ENCODE peak calls at places on chromosomes 13 and 19, in ten cellular contexts. One of them, this sample, is unnamed.
A peak's percentile ranks its signal among the peaks of the same experiment; 100 is the strongest.

GRCh38 chr13:45402641-45403040 is 15.5 kb downstream of the SLC25A30 start:
- DNase-seq in endodermal cell: no peak
- DNase-seq in tibial artery: no peak
- DNase-seq in body of pancreas: peak; percentile 35
- DNase-seq in thoracic aorta: no peak
- DNase-seq in tibial nerve: no peak
- DNase-seq in stomach: no peak
- DNase-seq in naive thymus-derived CD4-positive, alpha-beta T cell: no peak
- DNase-seq in fibroblast of lung: no peak
- DNase-seq in ascending aorta: peak; percentile 12
- DNase-seq in this sample: no peak

GRCh38 chr13:74003374-74003773 is 130.8 kb downstream of the KLF12 start:
- DNase-seq in body of pancreas: no peak
- DNase-seq in ascending aorta: no peak
- DNase-seq in naive thymus-derived CD4-positive, alpha-beta T cell: no peak
- DNase-seq in tibial artery: no peak
- DNase-seq in endodermal cell: no peak
- DNase-seq in fibroblast of lung: peak; percentile 8
- DNase-seq in thoracic aorta: no peak
- DNase-seq in stomach: no peak
- DNase-seq in tibial nerve: no peak
- DNase-seq in this sample: no peak

GRCh38 chr19:52297601-52298358 is 811 bp downstream of the ZNF480 start:
- DNase-seq in naive thymus-derived CD4-positive, alpha-beta T cell: no peak
- DNase-seq in tibial nerve: no peak
- DNase-seq in body of pancreas: no peak
- DNase-seq in fibroblast of lung: peak; percentile 8
- DNase-seq in endodermal cell: peak; percentile 50
- DNase-seq in tibial artery: no peak
- DNase-seq in stomach: no peak
- DNase-seq in ascending aorta: no peak
- DNase-seq in thoracic aorta: no peak
- DNase-seq in this sample: no peak

GRCh38 chr19:1411255-1412191 is 4.1 kb downstream of the DAZAP1 start:
- DNase-seq in thoracic aorta: peak; percentile 24
- DNase-seq in fibroblast of lung: peak; percentile 66
- DNase-seq in endodermal cell: no peak
- DNase-seq in naive thymus-derived CD4-positive, alpha-beta T cell: no peak
- DNase-seq in stomach: no peak
- DNase-seq in body of pancreas: peak; percentile 46
- DNase-seq in tibial artery: peak; percentile 35
- DNase-seq in ascending aorta: no peak
- DNase-seq in tibial nerve: no peak
- DNase-seq in this sample: peak; percentile 71

GRCh38 chr19:21468791-21469190 is 36.6 kb upstream of the ZNF429 start:
- DNase-seq in body of pancreas: no peak
- DNase-seq in fibroblast of lung: no peak
- DNase-seq in endodermal cell: peak; percentile 73
- DNase-seq in stomach: no peak
- DNase-seq in thoracic aorta: no peak
- DNase-seq in naive thymus-derived CD4-positive, alpha-beta T cell: no peak
- DNase-seq in ascending aorta: no peak
- DNase-seq in tibial nerve: no peak
- DNase-seq in tibial artery: no peak
- DNase-seq in this sample: no peak

GRCh38 chr19:49515767-49516166 is 3.3 kb downstream of the FCGRT start:
- DNase-seq in endodermal cell: no peak
- DNase-seq in thoracic aorta: no peak
- DNase-seq in stomach: no peak
- DNase-seq in body of pancreas: peak; percentile 72
- DNase-seq in fibroblast of lung: peak; percentile 41
- DNase-seq in tibial artery: peak; percentile 75
- DNase-seq in ascending aorta: peak; percentile 80
- DNase-seq in tibial nerve: no peak
- DNase-seq in naive thymus-derived CD4-positive, alpha-beta T cell: no peak
- DNase-seq in this sample: no peak

GRCh38 chr13:75135325-75135825 is 346.6 kb downstream of the TBC1D4 start:
- DNase-seq in ascending aorta: no peak
- DNase-seq in tibial artery: no peak
- DNase-seq in tibial nerve: no peak
- DNase-seq in endodermal cell: no peak
- DNase-seq in fibroblast of lung: peak; percentile 98
- DNase-seq in stomach: no peak
- DNase-seq in body of pancreas: no peak
- DNase-seq in naive thymus-derived CD4-positive, alpha-beta T cell: no peak
- DNase-seq in thoracic aorta: no peak
- DNase-seq in this sample: no peak

GRCh38 chr13:110471833-110472162 is 89.7 kb downstream of the RAB20 start:
- DNase-seq in tibial nerve: peak; percentile 53
- DNase-seq in tibial artery: peak; percentile 53
- DNase-seq in stomach: peak; percentile 35
- DNase-seq in body of pancreas: peak; percentile 71
- DNase-seq in ascending aorta: peak; percentile 78
- DNase-seq in fibroblast of lung: peak; percentile 31
- DNase-seq in naive thymus-derived CD4-positive, alpha-beta T cell: no peak
- DNase-seq in thoracic aorta: no peak
- DNase-seq in endodermal cell: no peak
- DNase-seq in this sample: no peak

GRCh38 chr13:26459276-26460131 is 98.0 kb upstream of the WASF3 start:
- DNase-seq in fibroblast of lung: no peak
- DNase-seq in tibial nerve: no peak
- DNase-seq in naive thymus-derived CD4-positive, alpha-beta T cell: no peak
- DNase-seq in body of pancreas: peak; percentile 35
- DNase-seq in tibial artery: no peak
- DNase-seq in thoracic aorta: no peak
- DNase-seq in ascending aorta: no peak
- DNase-seq in endodermal cell: no peak
- DNase-seq in stomach: no peak
- DNase-seq in this sample: no peak

GRCh38 chr13:80707000-80707983 is 366.4 kb upstream of the SPRY2 start:
- DNase-seq in tibial artery: no peak
- DNase-seq in naive thymus-derived CD4-positive, alpha-beta T cell: no peak
- DNase-seq in fibroblast of lung: no peak
- DNase-seq in body of pancreas: no peak
- DNase-seq in stomach: no peak
- DNase-seq in tibial nerve: no peak
- DNase-seq in endodermal cell: no peak
- DNase-seq in thoracic aorta: no peak
- DNase-seq in ascending aorta: no peak
- DNase-seq in this sample: no peak

GRCh38 chr13:63184693-63185092 is 1769.0 kb upstream of the PCDH20 start:
- DNase-seq in thoracic aorta: no peak
- DNase-seq in ascending aorta: no peak
- DNase-seq in stomach: no peak
- DNase-seq in fibroblast of lung: peak; percentile 64
- DNase-seq in endodermal cell: peak; percentile 88
- DNase-seq in body of pancreas: no peak
- DNase-seq in tibial artery: no peak
- DNase-seq in tibial nerve: no peak
- DNase-seq in naive thymus-derived CD4-positive, alpha-beta T cell: no peak
- DNase-seq in this sample: no peak

GRCh38 chr13:78596701-78597550 is 6.4 kb downstream of the POU4F1 start:
- DNase-seq in stomach: no peak
- DNase-seq in ascending aorta: no peak
- DNase-seq in tibial nerve: no peak
- DNase-seq in tibial artery: no peak
- DNase-seq in endodermal cell: peak; percentile 71
- DNase-seq in naive thymus-derived CD4-positive, alpha-beta T cell: no peak
- DNase-seq in thoracic aorta: no peak
- DNase-seq in body of pancreas: no peak
- DNase-seq in fibroblast of lung: peak; percentile 25
- DNase-seq in this sample: no peak

GRCh38 chr13:80276371-80277289 is 64.3 kb downstream of the SPRY2 start:
- DNase-seq in naive thymus-derived CD4-positive, alpha-beta T cell: no peak
- DNase-seq in tibial artery: no peak
- DNase-seq in tibial nerve: peak; percentile 9
- DNase-seq in thoracic aorta: no peak
- DNase-seq in fibroblast of lung: no peak
- DNase-seq in body of pancreas: peak; percentile 18
- DNase-seq in ascending aorta: no peak
- DNase-seq in stomach: no peak
- DNase-seq in endodermal cell: no peak
- DNase-seq in this sample: no peak

GRCh38 chr19:49812997-49813861 is at the start of gene FUZ:
- DNase-seq in fibroblast of lung: peak; percentile 99
- DNase-seq in naive thymus-derived CD4-positive, alpha-beta T cell: peak; percentile 90
- DNase-seq in tibial nerve: peak; percentile 97
- DNase-seq in body of pancreas: peak; percentile 99
- DNase-seq in stomach: peak; percentile 97
- DNase-seq in tibial artery: peak; percentile 98
- DNase-seq in endodermal cell: peak; percentile 99
- DNase-seq in thoracic aorta: peak; percentile 91
- DNase-seq in ascending aorta: peak; percentile 98
- DNase-seq in this sample: peak; percentile 85

GRCh38 chr19:43574424-43575155 is 737 bp downstream of the XRCC1 start:
- DNase-seq in tibial artery: no peak
- DNase-seq in stomach: no peak
- DNase-seq in naive thymus-derived CD4-positive, alpha-beta T cell: no peak
- DNase-seq in fibroblast of lung: peak; percentile 10
- DNase-seq in ascending aorta: no peak
- DNase-seq in endodermal cell: no peak
- DNase-seq in tibial nerve: no peak
- DNase-seq in thoracic aorta: no peak
- DNase-seq in body of pancreas: no peak
- DNase-seq in this sample: no peak

GRCh38 chr13:20544186-20544914 is 18.7 kb upstream of the CRYL1 start:
- DNase-seq in tibial nerve: no peak
- DNase-seq in naive thymus-derived CD4-positive, alpha-beta T cell: no peak
- DNase-seq in thoracic aorta: no peak
- DNase-seq in fibroblast of lung: no peak
- DNase-seq in endodermal cell: no peak
- DNase-seq in body of pancreas: no peak
- DNase-seq in stomach: no peak
- DNase-seq in ascending aorta: no peak
- DNase-seq in tibial artery: peak; percentile 31
- DNase-seq in this sample: no peak
- H3K27ac ChIP-seq in tibial nerve: no peak overlapping the region
- H3K27ac ChIP-seq in naive thymus-derived CD4-positive, alpha-beta T cell: no peak overlapping the region
- H3K27ac ChIP-seq in thoracic aorta: no peak overlapping the region
- H3K27ac ChIP-seq in fibroblast of lung: no peak overlapping the region
- H3K27ac ChIP-seq in endodermal cell: no peak overlapping the region
- H3K27ac ChIP-seq in body of pancreas: no peak overlapping the region
- H3K27ac ChIP-seq in stomach: no peak overlapping the region
- H3K27ac ChIP-seq in ascending aorta: no peak overlapping the region
- H3K27ac ChIP-seq in tibial artery: no peak overlapping the region
- H3K27ac ChIP-seq in this sample: no peak overlapping the region

GRCh38 chr13:100735494-100735893 is 60.9 kb upstream of the TMTC4 start:
- DNase-seq in tibial nerve: no peak
- DNase-seq in endodermal cell: no peak
- DNase-seq in fibroblast of lung: no peak
- DNase-seq in tibial artery: no peak
- DNase-seq in naive thymus-derived CD4-positive, alpha-beta T cell: no peak
- DNase-seq in stomach: no peak
- DNase-seq in ascending aorta: no peak
- DNase-seq in thoracic aorta: no peak
- DNase-seq in body of pancreas: no peak
- DNase-seq in this sample: no peak
- H3K4me1 ChIP-seq in tibial nerve: no peaks in the 10 kb centered on the region
- H3K4me1 ChIP-seq in endodermal cell: no peaks in the 10 kb centered on the region
- H3K4me1 ChIP-seq in fibroblast of lung: no peaks in the 10 kb centered on the region
- H3K4me1 ChIP-seq in tibial artery: no peaks in the 10 kb centered on the region
- H3K4me1 ChIP-seq in naive thymus-derived CD4-positive, alpha-beta T cell: no peaks in the 10 kb centered on the region
- H3K4me1 ChIP-seq in stomach: no peaks in the 10 kb centered on the region
- H3K4me1 ChIP-seq in ascending aorta: no peaks in the 10 kb centered on the region
- H3K4me1 ChIP-seq in thoracic aorta: no peaks in the 10 kb centered on the region
- H3K4me1 ChIP-seq in body of pancreas: peaks cover 24% of the 10 kb centered on the region
- H3K4me1 ChIP-seq in this sample: no peaks in the 10 kb centered on the region

GRCh38 chr19:54209748-54210494 is 9.3 kb downstream of the RPS9 start:
- DNase-seq in fibroblast of lung: peak; percentile 99
- DNase-seq in thoracic aorta: peak; percentile 65
- DNase-seq in tibial artery: peak; percentile 93
- DNase-seq in naive thymus-derived CD4-positive, alpha-beta T cell: no peak
- DNase-seq in ascending aorta: peak; percentile 91
- DNase-seq in stomach: peak; percentile 97
- DNase-seq in tibial nerve: peak; percentile 95
- DNase-seq in endodermal cell: no peak
- DNase-seq in body of pancreas: peak; percentile 99
- DNase-seq in this sample: no peak
- H3K36me3 ChIP-seq in fibroblast of lung: peaks cover 19% of the 10 kb centered on the region
- H3K36me3 ChIP-seq in thoracic aorta: peaks cover 28% of the 10 kb centered on the region
- H3K36me3 ChIP-seq in tibial artery: peaks cover 31% of the 10 kb centered on the region
- H3K36me3 ChIP-seq in naive thymus-derived CD4-positive, alpha-beta T cell: peaks cover 30% of the 10 kb centered on the region
- H3K36me3 ChIP-seq in ascending aorta: peaks cover 32% of the 10 kb centered on the region
- H3K36me3 ChIP-seq in stomach: peaks cover 36% of the 10 kb centered on the region
- H3K36me3 ChIP-seq in tibial nerve: peaks cover 42% of the 10 kb centered on the region
- H3K36me3 ChIP-seq in endodermal cell: peaks cover 28% of the 10 kb centered on the region
- H3K36me3 ChIP-seq in body of pancreas: peaks cover 5% of the 10 kb centered on the region
- H3K36me3 ChIP-seq in this sample: peaks cover 30% of the 10 kb centered on the region

GRCh38 chr13:21071894-21072293 is 10.5 kb upstream of the LATS2 start:
- DNase-seq in ascending aorta: no peak
- DNase-seq in naive thymus-derived CD4-positive, alpha-beta T cell: no peak
- DNase-seq in fibroblast of lung: peak; percentile 53
- DNase-seq in stomach: no peak
- DNase-seq in tibial nerve: no peak
- DNase-seq in endodermal cell: no peak
- DNase-seq in thoracic aorta: no peak
- DNase-seq in body of pancreas: no peak
- DNase-seq in tibial artery: no peak
- DNase-seq in this sample: no peak

GRCh38 chr13:21066946-21067345 is 5.6 kb upstream of the LATS2 start:
- DNase-seq in ascending aorta: no peak
- DNase-seq in thoracic aorta: no peak
- DNase-seq in naive thymus-derived CD4-positive, alpha-beta T cell: no peak
- DNase-seq in body of pancreas: no peak
- DNase-seq in tibial artery: no peak
- DNase-seq in tibial nerve: no peak
- DNase-seq in endodermal cell: no peak
- DNase-seq in stomach: no peak
- DNase-seq in fibroblast of lung: no peak
- DNase-seq in this sample: no peak

GRCh38 chr13:21067794-21068193 is 6.4 kb upstream of the LATS2 start:
- DNase-seq in tibial artery: no peak
- DNase-seq in naive thymus-derived CD4-positive, alpha-beta T cell: no peak
- DNase-seq in stomach: no peak
- DNase-seq in body of pancreas: no peak
- DNase-seq in endodermal cell: no peak
- DNase-seq in ascending aorta: no peak
- DNase-seq in fibroblast of lung: no peak
- DNase-seq in thoracic aorta: no peak
- DNase-seq in tibial nerve: no peak
- DNase-seq in this sample: no peak

GRCh38 chr13:21071015-21071414 is 9.6 kb upstream of the LATS2 start:
- DNase-seq in body of pancreas: no peak
- DNase-seq in naive thymus-derived CD4-positive, alpha-beta T cell: no peak
- DNase-seq in tibial artery: no peak
- DNase-seq in stomach: no peak
- DNase-seq in endodermal cell: no peak
- DNase-seq in tibial nerve: no peak
- DNase-seq in fibroblast of lung: no peak
- DNase-seq in ascending aorta: no peak
- DNase-seq in thoracic aorta: no peak
- DNase-seq in this sample: no peak

DNA sequence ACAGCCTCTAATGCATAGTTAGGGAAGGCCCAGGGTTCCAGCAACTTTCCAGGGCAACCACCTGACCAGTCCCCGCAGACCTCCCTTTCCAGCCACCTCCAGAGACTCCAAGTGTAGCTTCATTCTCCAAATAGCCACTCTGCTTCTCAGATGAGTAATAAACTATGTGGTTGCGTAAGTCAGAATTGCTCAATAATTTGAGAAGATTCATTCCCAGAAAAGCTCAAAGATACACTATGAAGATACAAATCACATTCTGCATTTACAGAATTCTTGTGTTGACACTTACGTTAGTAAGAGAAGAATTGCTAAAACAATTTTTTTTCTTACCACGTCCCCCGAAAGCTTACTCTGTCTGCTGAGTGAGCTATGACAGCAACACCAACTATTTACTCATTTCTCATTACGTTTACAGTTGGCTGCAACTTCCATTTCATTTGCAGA is 8.2 kb upstream of the LATS2 start:
- DNase-seq in endodermal cell: no peak
- DNase-seq in tibial nerve: peak; percentile 49
- DNase-seq in body of pancreas: no peak
- DNase-seq in ascending aorta: no peak
- DNase-seq in tibial artery: peak; percentile 56
- DNase-seq in stomach: no peak
- DNase-seq in thoracic aorta: no peak
- DNase-seq in naive thymus-derived CD4-positive, alpha-beta T cell: no peak
- DNase-seq in fibroblast of lung: peak; percentile 96
- DNase-seq in this sample: no peak
- H3K27ac ChIP-seq in endodermal cell: no peak overlapping the region
- H3K27ac ChIP-seq in tibial nerve: no peak overlapping the region
- H3K27ac ChIP-seq in body of pancreas: no peak overlapping the region
- H3K27ac ChIP-seq in ascending aorta: no peak overlapping the region
- H3K27ac ChIP-seq in tibial artery: peak overlapping the region; percentile 32
- H3K27ac ChIP-seq in stomach: no peak overlapping the region
- H3K27ac ChIP-seq in thoracic aorta: no peak overlapping the region
- H3K27ac ChIP-seq in naive thymus-derived CD4-positive, alpha-beta T cell: no peak overlapping the region
- H3K27ac ChIP-seq in fibroblast of lung: peak overlapping the region; percentile 65
- H3K27ac ChIP-seq in this sample: no peak overlapping the region